ENCODE peak calls at places on chromosomes 5 and 9, in four cellular contexts. One of them, this sample, is unnamed.

GRCh38 chr5:113776832-113777525 is 263.5 kb downstream of the YTHDC2 start:
- DNase-seq in GM23248: peak
- DNase-seq in iPS DF 6.9: no peak
- DNase-seq in CD8-positive, alpha-beta memory T cell: no peak
- DNase-seq in this sample: no peak

GRCh38 chr9:303502-303901 is 88.8 kb downstream of the DOCK8 start:
- DNase-seq in GM23248: no peak
- DNase-seq in iPS DF 6.9: no peak
- DNase-seq in CD8-positive, alpha-beta memory T cell: no peak
- DNase-seq in this sample: no peak

GRCh38 chr5:2721739-2722138 is 29.7 kb downstream of the IRX2 start:
- DNase-seq in GM23248: no peak
- DNase-seq in iPS DF 6.9: no peak
- DNase-seq in CD8-positive, alpha-beta memory T cell: no peak
- DNase-seq in this sample: no peak

GRCh38 chr9:2727966-2728613 is 10.8 kb downstream of the KCNV2 start:
- DNase-seq in GM23248: peak
- DNase-seq in iPS DF 6.9: peak
- DNase-seq in CD8-positive, alpha-beta memory T cell: peak
- DNase-seq in this sample: peak

GRCh38 chr9:7912037-7912535 is 112.5 kb upstream of the DMAC1 start:
- DNase-seq in GM23248: no peak
- DNase-seq in iPS DF 6.9: no peak
- DNase-seq in CD8-positive, alpha-beta memory T cell: no peak
- DNase-seq in this sample: no peak

GRCh38 chr5:96146675-96147074 is 185.0 kb upstream of the ELL2 start:
- DNase-seq in GM23248: peak
- DNase-seq in iPS DF 6.9: peak
- DNase-seq in CD8-positive, alpha-beta memory T cell: no peak
- DNase-seq in this sample: no peak

GRCh38 chr5:32071351-32071944 is 102.7 kb downstream of the GOLPH3 start:
- DNase-seq in GM23248: peak
- DNase-seq in iPS DF 6.9: no peak
- DNase-seq in CD8-positive, alpha-beta memory T cell: no peak
- DNase-seq in this sample: no peak

GRCh38 chr5:15574806-15575205 is 74.8 kb downstream of the FBXL7 start:
- DNase-seq in GM23248: peak
- DNase-seq in iPS DF 6.9: no peak
- DNase-seq in CD8-positive, alpha-beta memory T cell: no peak
- DNase-seq in this sample: no peak

GRCh38 chr5:156718985-156719384 is 131.1 kb upstream of the PPP1R2B start:
- DNase-seq in GM23248: no peak
- DNase-seq in iPS DF 6.9: no peak
- DNase-seq in CD8-positive, alpha-beta memory T cell: no peak
- DNase-seq in this sample: no peak

GRCh38 chr5:115816226-115817042 is at the start of gene CDO1:
- DNase-seq in GM23248: peak
- DNase-seq in iPS DF 6.9: no peak
- DNase-seq in CD8-positive, alpha-beta memory T cell: no peak
- DNase-seq in this sample: no peak

GRCh38 chr5:133531634-133532033 is 80.7 kb downstream of the FSTL4 start:
- DNase-seq in GM23248: peak
- DNase-seq in iPS DF 6.9: no peak
- DNase-seq in CD8-positive, alpha-beta memory T cell: no peak
- DNase-seq in this sample: no peak

GRCh38 chr5:126031989-126032716 is 391.1 kb upstream of the GRAMD2B start:
- DNase-seq in GM23248: peak
- DNase-seq in iPS DF 6.9: no peak
- DNase-seq in CD8-positive, alpha-beta memory T cell: no peak
- DNase-seq in this sample: no peak

GRCh38 chr9:5886114-5886939 is 4.4 kb upstream of the MLANA start:
- DNase-seq in GM23248: peak
- DNase-seq in iPS DF 6.9: peak
- DNase-seq in CD8-positive, alpha-beta memory T cell: peak
- DNase-seq in this sample: peak

GRCh38 chr5:479566-480319 is 36.8 kb downstream of the EXOC3 start:
- DNase-seq in GM23248: no peak
- DNase-seq in iPS DF 6.9: no peak
- DNase-seq in CD8-positive, alpha-beta memory T cell: no peak
- DNase-seq in this sample: no peak

GRCh38 chr5:86974910-86975309 is 292.8 kb upstream of the RASA1 start:
- DNase-seq in GM23248: peak
- DNase-seq in iPS DF 6.9: no peak
- DNase-seq in CD8-positive, alpha-beta memory T cell: no peak
- DNase-seq in this sample: no peak

GRCh38 chr5:14153932-14154646 is 10.9 kb downstream of the TRIO start:
- DNase-seq in GM23248: peak
- DNase-seq in iPS DF 6.9: no peak
- DNase-seq in CD8-positive, alpha-beta memory T cell: no peak
- DNase-seq in this sample: no peak

GRCh38 chr5:157546456-157547100 is 29.0 kb downstream of the ADAM19 start:
- DNase-seq in GM23248: peak
- DNase-seq in iPS DF 6.9: no peak
- DNase-seq in CD8-positive, alpha-beta memory T cell: no peak
- DNase-seq in this sample: no peak

GRCh38 chr5:107618233-107618632 is 52.5 kb downstream of the EFNA5 start:
- DNase-seq in GM23248: no peak
- DNase-seq in iPS DF 6.9: no peak
- DNase-seq in CD8-positive, alpha-beta memory T cell: no peak
- DNase-seq in this sample: no peak

GRCh38 chr9:111148994-111149759 is 110.9 kb upstream of the LPAR1 start:
- DNase-seq in GM23248: peak
- DNase-seq in iPS DF 6.9: no peak
- DNase-seq in CD8-positive, alpha-beta memory T cell: no peak
- DNase-seq in this sample: no peak

GRCh38 chr5:96517294-96517693 is 84.2 kb upstream of the PCSK1 start:
- DNase-seq in GM23248: peak
- DNase-seq in iPS DF 6.9: no peak
- DNase-seq in CD8-positive, alpha-beta memory T cell: no peak
- DNase-seq in this sample: no peak

GRCh38 chr5:52760695-52761366 is 26.9 kb upstream of the ITGA1 start:
- DNase-seq in GM23248: no peak
- DNase-seq in iPS DF 6.9: no peak
- DNase-seq in CD8-positive, alpha-beta memory T cell: no peak
- DNase-seq in this sample: no peak

GRCh38 chr5:71937906-71938698 is 169.2 kb upstream of the MAP1B start:
- DNase-seq in GM23248: no peak
- DNase-seq in iPS DF 6.9: no peak
- DNase-seq in CD8-positive, alpha-beta memory T cell: no peak
- DNase-seq in this sample: no peak

GRCh38 chr9:4464911-4465513 is 25.3 kb upstream of the SLC1A1 start:
- DNase-seq in GM23248: peak
- DNase-seq in iPS DF 6.9: no peak
- DNase-seq in CD8-positive, alpha-beta memory T cell: no peak
- DNase-seq in this sample: no peak

GRCh38 chr9:14749738-14750137 is 27.2 kb upstream of the CER1 start:
- DNase-seq in GM23248: no peak
- DNase-seq in iPS DF 6.9: no peak
- DNase-seq in CD8-positive, alpha-beta memory T cell: peak
- DNase-seq in this sample: no peak
- H3K4me3 ChIP-seq in GM23248: no peak
- H3K4me3 ChIP-seq in iPS DF 6.9: no peak
- H3K4me3 ChIP-seq in CD8-positive, alpha-beta memory T cell: no peak
- H3K4me3 ChIP-seq in this sample: no peak

DNA sequence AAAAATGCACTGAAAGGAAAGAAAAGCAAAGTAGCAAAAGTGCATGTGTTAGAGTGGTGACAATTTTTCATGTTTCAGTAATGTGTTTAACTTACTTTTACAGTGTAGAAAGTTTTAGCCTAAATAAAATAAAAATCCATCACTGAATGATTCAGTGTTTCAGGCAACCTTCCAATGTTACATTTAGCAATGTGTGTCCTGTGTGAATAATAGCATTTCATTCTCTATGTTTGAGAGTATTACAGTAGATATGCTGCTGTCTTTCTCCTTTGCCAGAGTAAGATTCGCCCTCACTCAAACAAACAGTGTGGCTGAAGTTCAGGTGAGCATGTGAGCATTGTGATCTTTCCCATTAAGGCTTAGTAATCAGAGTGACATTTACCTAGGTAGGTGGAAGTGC is 171.1 kb downstream of the TARS1 start:
- DNase-seq in GM23248: peak
- DNase-seq in iPS DF 6.9: no peak
- DNase-seq in CD8-positive, alpha-beta memory T cell: no peak
- DNase-seq in this sample: no peak
- H3K4me3 ChIP-seq in GM23248: peak
- H3K4me3 ChIP-seq in iPS DF 6.9: no peak
- H3K4me3 ChIP-seq in CD8-positive, alpha-beta memory T cell: no peak
- H3K4me3 ChIP-seq in this sample: no peak

GRCh38 chr5:73233053-73233460 is 60.1 kb downstream of the TMEM174 start:
- DNase-seq in GM23248: no peak
- DNase-seq in iPS DF 6.9: no peak
- DNase-seq in CD8-positive, alpha-beta memory T cell: no peak
- DNase-seq in this sample: no peak

GRCh38 chr5:73233461-73234151 is 60.6 kb downstream of the TMEM174 start:
- DNase-seq in GM23248: no peak
- DNase-seq in iPS DF 6.9: no peak
- DNase-seq in CD8-positive, alpha-beta memory T cell: no peak
- DNase-seq in this sample: no peak

GRCh38 chr5:73232266-73233041 is 59.5 kb downstream of the TMEM174 start:
- DNase-seq in GM23248: peak
- DNase-seq in iPS DF 6.9: no peak
- DNase-seq in CD8-positive, alpha-beta memory T cell: no peak
- DNase-seq in this sample: no peak

GRCh38 chr5:73236541-73237128 is 63.6 kb downstream of the TMEM174 start:
- DNase-seq in GM23248: no peak
- DNase-seq in iPS DF 6.9: no peak
- DNase-seq in CD8-positive, alpha-beta memory T cell: no peak
- DNase-seq in this sample: no peak

GRCh38 chr5:73234156-73234555 is 61.2 kb downstream of the TMEM174 start:
- DNase-seq in GM23248: no peak
- DNase-seq in iPS DF 6.9: no peak
- DNase-seq in CD8-positive, alpha-beta memory T cell: no peak
- DNase-seq in this sample: no peak
- H3K4me3 ChIP-seq in GM23248: no peak
- H3K4me3 ChIP-seq in iPS DF 6.9: peak
- H3K4me3 ChIP-seq in CD8-positive, alpha-beta memory T cell: no peak
- H3K4me3 ChIP-seq in this sample: no peak

GRCh38 chr9:124179196-124180071 is 78.3 kb upstream of the NEK6 start:
- DNase-seq in GM23248: no peak
- DNase-seq in iPS DF 6.9: no peak
- DNase-seq in CD8-positive, alpha-beta memory T cell: no peak
- DNase-seq in this sample: no peak

GRCh38 chr9:124174385-124174784 is 83.4 kb upstream of the NEK6 start:
- DNase-seq in GM23248: no peak
- DNase-seq in iPS DF 6.9: no peak
- DNase-seq in CD8-positive, alpha-beta memory T cell: no peak
- DNase-seq in this sample: no peak
- H3K4me3 ChIP-seq in GM23248: no peak
- H3K4me3 ChIP-seq in iPS DF 6.9: no peak
- H3K4me3 ChIP-seq in CD8-positive, alpha-beta memory T cell: no peak
- H3K4me3 ChIP-seq in this sample: no peak

GRCh38 chr5:12695651-12696050 is 791.4 kb upstream of the CTNND2 start:
- DNase-seq in GM23248: no peak
- DNase-seq in iPS DF 6.9: no peak
- DNase-seq in CD8-positive, alpha-beta memory T cell: no peak
- DNase-seq in this sample: no peak

GRCh38 chr5:12691330-12691729 is 787.1 kb upstream of the CTNND2 start:
- DNase-seq in GM23248: no peak
- DNase-seq in iPS DF 6.9: no peak
- DNase-seq in CD8-positive, alpha-beta memory T cell: no peak
- DNase-seq in this sample: no peak
- H3K4me3 ChIP-seq in GM23248: no peak
- H3K4me3 ChIP-seq in iPS DF 6.9: no peak
- H3K4me3 ChIP-seq in CD8-positive, alpha-beta memory T cell: no peak
- H3K4me3 ChIP-seq in this sample: no peak

GRCh38 chr5:50968296-50969206 is 302.1 kb downstream of the PARP8 start:
- DNase-seq in GM23248: peak
- DNase-seq in iPS DF 6.9: no peak
- DNase-seq in CD8-positive, alpha-beta memory T cell: no peak
- DNase-seq in this sample: no peak
- H3K4me3 ChIP-seq in GM23248: peak
- H3K4me3 ChIP-seq in iPS DF 6.9: peak
- H3K4me3 ChIP-seq in CD8-positive, alpha-beta memory T cell: no peak
- H3K4me3 ChIP-seq in this sample: peak

DNA sequence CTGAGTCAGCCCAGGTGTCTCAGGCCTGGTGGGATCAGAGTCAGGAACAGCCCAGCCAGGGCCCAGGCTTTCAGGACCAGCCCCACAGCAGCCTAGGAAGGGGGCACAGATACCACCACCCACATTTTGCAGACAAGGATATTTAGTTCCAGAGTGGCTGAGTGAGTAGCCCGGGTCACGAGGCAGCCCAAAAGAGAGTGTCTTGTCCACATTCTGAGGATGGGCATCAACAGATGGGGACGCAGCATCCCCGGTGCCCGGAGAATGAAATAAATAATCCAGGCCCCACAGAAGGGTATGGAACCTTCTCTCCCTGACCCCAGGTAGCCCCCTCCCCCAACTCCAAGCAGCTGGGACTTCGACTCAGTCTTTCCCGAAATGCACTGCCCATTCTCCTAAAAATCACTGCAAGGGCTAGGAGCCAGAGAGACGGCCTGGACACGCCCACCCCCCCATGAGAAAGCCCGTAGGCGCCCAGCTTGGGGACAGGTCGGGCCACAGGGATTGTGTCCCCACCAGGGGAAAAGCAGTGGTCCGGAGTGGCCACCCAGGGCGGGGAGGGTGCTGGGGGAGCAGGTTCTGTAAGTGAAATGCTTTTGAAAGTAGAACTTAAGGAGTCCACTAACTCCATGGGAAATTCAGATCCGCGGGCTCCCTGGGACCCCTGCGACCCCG is 6.9 kb downstream of the LHX3 start:
- DNase-seq in GM23248: no peak
- DNase-seq in iPS DF 6.9: no peak
- DNase-seq in CD8-positive, alpha-beta memory T cell: no peak
- DNase-seq in this sample: no peak
- H3K4me3 ChIP-seq in GM23248: no peak
- H3K4me3 ChIP-seq in iPS DF 6.9: no peak
- H3K4me3 ChIP-seq in CD8-positive, alpha-beta memory T cell: no peak
- H3K4me3 ChIP-seq in this sample: peak